ENCODE peak calls at places on chromosome 15, in six cellular contexts. S, C, K, O, P and F are unnamed samples. For H3K4me1, the result is how much of the 10 kb centered on the place peaks cover.

GRCh38 chr15:55587321-55588069 is 650 bp downstream of the PYGO1 start:
- DNase-seq in S (no peak), C (peak), K (no peak), O (peak), P (peak), F (peak)

GRCh38 chr15:66923438-66923881 is 141.9 kb upstream of the SMAD3 start:
- DNase-seq in S (peak), C (peak), K (peak), O (peak), P (peak), F (no peak)

GRCh38 chr15:45594322-45594721 is 7.1 kb downstream of the BLOC1S6 start:
- DNase-seq in S (no peak), C (no peak), K (no peak), O (no peak), P (no peak), F (no peak)

GRCh38 chr15:74733269-74733668 is 7.9 kb upstream of the CYP1A1 start:
- DNase-seq in S (no peak), C (no peak), K (no peak), O (no peak), P (no peak), F (no peak)

GRCh38 chr15:61106886-61107285 is 122.2 kb downstream of the RORA start:
- DNase-seq in S (no peak), C (no peak), K (no peak), O (no peak), P (no peak), F (no peak)

GRCh38 chr15:24761704-24762302 is 86.2 kb downstream of the NPAP1 start:
- DNase-seq in S (no peak), C (no peak), K (no peak), O (no peak), P (no peak), F (no peak)

GRCh38 chr15:81530271-81530670 is 156.3 kb upstream of the TMC3 start:
- DNase-seq in S (no peak), C (no peak), K (no peak), O (no peak), P (no peak), F (no peak)

GRCh38 chr15:62035256-62035908 is 24.9 kb downstream of the VPS13C start:
- DNase-seq in S (no peak), C (no peak), K (no peak), O (no peak), P (no peak), F (no peak)

GRCh38 chr15:33675246-33675645 is 293.1 kb upstream of the CHRM5 start:
- DNase-seq in S (no peak), C (no peak), K (peak), O (peak), P (peak), F (no peak)

GRCh38 chr15:90810354-90810753 is 58.0 kb upstream of the FURIN start:
- DNase-seq in S (no peak), C (no peak), K (no peak), O (no peak), P (no peak), F (no peak)

GRCh38 chr15:94494732-94495131 is 263.4 kb downstream of the MCTP2 start:
- DNase-seq in S (no peak), C (no peak), K (no peak), O (no peak), P (no peak), F (no peak)

GRCh38 chr15:27679621-27680521 is 419.2 kb downstream of the OCA2 start:
- DNase-seq in S (no peak), C (no peak), K (no peak), O (peak), P (no peak), F (no peak)

GRCh38 chr15:69080203-69080957 is 65.9 kb downstream of the NOX5 start:
- DNase-seq in S (no peak), C (no peak), K (no peak), O (peak), P (no peak), F (no peak)

GRCh38 chr15:26365077-26365476 is 407.8 kb downstream of the GABRB3 start:
- DNase-seq in S (no peak), C (no peak), K (no peak), O (no peak), P (no peak), F (no peak)

GRCh38 chr15:64351265-64351664 is 4.7 kb downstream of the CSNK1G1 start:
- DNase-seq in S (no peak), C (no peak), K (no peak), O (no peak), P (no peak), F (no peak)

GRCh38 chr15:55279746-55280351 is 9.8 kb downstream of the RAB27A start:
- DNase-seq in S (no peak), C (peak), K (peak), O (no peak), P (peak), F (no peak)

GRCh38 chr15:63250312-63250965 is 27.0 kb upstream of the APH1B start:
- DNase-seq in S (no peak), C (no peak), K (no peak), O (no peak), P (no peak), F (no peak)

GRCh38 chr15:97301166-97301565 is 659.3 kb upstream of the ARRDC4 start:
- DNase-seq in S (no peak), C (no peak), K (no peak), O (no peak), P (no peak), F (no peak)

GRCh38 chr15:86649277-86649676 is 569.6 kb downstream of the AGBL1 start:
- DNase-seq in S (no peak), C (no peak), K (no peak), O (no peak), P (no peak), F (no peak)

GRCh38 chr15:86647810-86648440 is 568.3 kb downstream of the AGBL1 start:
- DNase-seq in S (no peak), C (no peak), K (no peak), O (no peak), P (no peak), F (no peak)

GRCh38 chr15:86644319-86644718 is 564.6 kb downstream of the AGBL1 start:
- DNase-seq in S (no peak), C (no peak), K (no peak), O (no peak), P (no peak), F (no peak)

GRCh38 chr15:86650084-86650483 is 570.4 kb downstream of the AGBL1 start:
- DNase-seq in S (no peak), C (no peak), K (no peak), O (no peak), P (peak), F (no peak)

GRCh38 chr15:86645861-86646393 is 566.3 kb downstream of the AGBL1 start:
- DNase-seq in S (no peak), C (no peak), K (no peak), O (no peak), P (no peak), F (no peak)
- H3K4me1 ChIP-seq in S (under half), C (under half), K (under half), O (under half), P (under half), F (under half)

GRCh38 chr15:29071193-29071906 is 185.6 kb downstream of the APBA2 start:
- DNase-seq in S (peak), C (no peak), K (no peak), O (no peak), P (no peak), F (no peak)

GRCh38 chr15:29072444-29072843 is 186.7 kb downstream of the APBA2 start:
- DNase-seq in S (peak), C (no peak), K (no peak), O (no peak), P (no peak), F (no peak)

GRCh38 chr15:29071907-29072273 is 186.1 kb downstream of the APBA2 start:
- DNase-seq in S (no peak), C (no peak), K (no peak), O (no peak), P (no peak), F (no peak)

GRCh38 chr15:29067949-29068348 is 182.2 kb downstream of the APBA2 start:
- DNase-seq in S (no peak), C (no peak), K (peak), O (no peak), P (no peak), F (no peak)

GRCh38 chr15:29070471-29071192 is 184.9 kb downstream of the APBA2 start:
- DNase-seq in S (no peak), C (no peak), K (no peak), O (no peak), P (no peak), F (no peak)
- TF ChIP-seq EP300 in S (no peak), C (no peak), K (no peak), O (no peak), P (no peak), F (no peak)

GRCh38 chr15:58529041-58529440 is 97.2 kb downstream of the LIPC start:
- DNase-seq in S (no peak), C (no peak), K (no peak), O (no peak), P (no peak), F (no peak)

GRCh38 chr15:58530056-58530590 is 98.3 kb downstream of the LIPC start:
- DNase-seq in S (no peak), C (no peak), K (no peak), O (no peak), P (no peak), F (no peak)

GRCh38 chr15:58527573-58528196 is 95.9 kb downstream of the LIPC start:
- DNase-seq in S (no peak), C (no peak), K (no peak), O (no peak), P (no peak), F (no peak)

GRCh38 chr15:58526647-58527192 is 94.9 kb downstream of the LIPC start:
- DNase-seq in S (no peak), C (no peak), K (no peak), O (no peak), P (no peak), F (no peak)

GRCh38 chr15:58528197-58528870 is 96.5 kb downstream of the LIPC start:
- DNase-seq in S (peak), C (peak), K (no peak), O (no peak), P (peak), F (peak)
- H3K27ac ChIP-seq in S (peak), C (peak), K (no peak), O (no peak), P (peak), F (no peak)

GRCh38 chr15:47728886-47729285 is 11.6 kb downstream of the SEMA6D start:
- DNase-seq in S (no peak), C (no peak), K (no peak), O (no peak), P (no peak), F (no peak)
- H3K4me1 ChIP-seq in S (under half), C (under half), K (under half), O (under half), P (under half), F (under half)

GRCh38 chr15:80468776-80469175 is 64.6 kb downstream of the ARNT2 start:
- DNase-seq in S (no peak), C (no peak), K (no peak), O (peak), P (no peak), F (no peak)

GRCh38 chr15:80462836-80463512 is 58.8 kb downstream of the ARNT2 start:
- DNase-seq in S (no peak), C (no peak), K (no peak), O (no peak), P (no peak), F (no peak)

GRCh38 chr15:80467311-80467714 is 63.1 kb downstream of the ARNT2 start:
- DNase-seq in S (no peak), C (no peak), K (no peak), O (no peak), P (no peak), F (no peak)

GRCh38 chr15:80464952-80465645 is 60.9 kb downstream of the ARNT2 start:
- DNase-seq in S (no peak), C (no peak), K (no peak), O (no peak), P (no peak), F (no peak)

GRCh38 chr15:80466543-80466942 is 62.4 kb downstream of the ARNT2 start:
- DNase-seq in S (no peak), C (no peak), K (no peak), O (no peak), P (no peak), F (no peak)
- TF ChIP-seq EP300 in S (no peak), C (no peak), K (no peak), O (no peak), P (no peak), F (no peak)